ENCODE peak calls at places on chromosomes 12 and 14, in nine cellular contexts. N is NCI-H1092 treated with DMSO at 0.1 percent for 48 hours; E is fibroblast of lung; D is heart left ventricle; H is cardiac fibroblast; U is CD8-positive, alpha-beta T cell; B is body of pancreas; V is activated naive CD4-positive, alpha-beta T cell treated with Interleukin-2 at 50 U/mL for 16 hours; K is stimulated activated CD4-positive, alpha-beta T cell treated with anti-CD3 and anti-CD28 coated beads, Interleukin-1b, Interleukin-23, amount 100 ng/mL, for 24 hours. Z is an unnamed sample.

GRCh38 chr12:104131609-104132008 is 6.4 kb downstream of the NFYB start:
- DNase-seq in N (no peak), E (no peak), D (no peak), H (no peak), U (no peak), B (no peak), V (no peak), K (no peak), Z (no peak)

GRCh38 chr14:33150662-33151061 is 212.0 kb downstream of the NPAS3 start:
- DNase-seq in N (no peak), E (no peak), D (no peak), H (no peak), U (no peak), B (no peak), V (no peak), K (no peak), Z (no peak)

GRCh38 chr14:102622262-102622885 is 29.9 kb downstream of the RCOR1 start:
- DNase-seq in N (no peak), E (no peak), D (peak), H (peak), U (no peak), B (no peak), V (peak), K (no peak), Z (no peak)

GRCh38 chr14:76647699-76648298 is 113.5 kb upstream of the VASH1 start:
- DNase-seq in N (peak), E (peak), D (peak), H (peak), U (no peak), B (peak), V (no peak), K (no peak), Z (no peak)

GRCh38 chr14:95227279-95227860 is 70.0 kb upstream of the DICER1 start:
- DNase-seq in N (peak), E (peak), D (no peak), H (peak), U (no peak), B (peak), V (no peak), K (no peak), Z (no peak)

GRCh38 chr14:89165189-89165809 is 251.7 kb downstream of the FOXN3 start:
- DNase-seq in N (no peak), E (no peak), D (no peak), H (no peak), U (no peak), B (no peak), V (no peak), K (no peak), Z (no peak)

GRCh38 chr12:120764766-120765165 is 39.1 kb downstream of the ACADS start:
- DNase-seq in N (no peak), E (no peak), D (no peak), H (no peak), U (no peak), B (no peak), V (no peak), K (no peak), Z (no peak)

GRCh38 chr14:58865520-58866281 is 227.9 kb downstream of the DACT1 start:
- DNase-seq in N (no peak), E (peak), D (no peak), H (peak), U (no peak), B (no peak), V (no peak), K (no peak), Z (no peak)

Z was measured in activated CD4-positive, alpha-beta memory T cell treated with anti-CD3 and anti-CD28 coated beads, Interleukin-2, amount 10 ng/mL, durations not matched to agents 7 days and 5 days.